ENCODE peak calls at places on chromosome 1, in eight cellular contexts. J is RWPE1; M is T follicular helper cell; I is NCI-H1436; H is stimulated activated CD4-positive, alpha-beta T cell treated with anti-CD3 and anti-CD28 coated beads, TNF-alpha, amount 100 ng/mL, for 24 hours; V is dorsolateral prefrontal cortex; R is activated CD8-positive, alpha-beta memory T cell treated with anti-CD3 and anti-CD28 coated beads, Interleukin-2, amount 50 U/mL, for 4 hours; Q is left kidney. C is an unnamed sample.

GRCh38 chr1:193031431-193031830 is 27.7 kb downstream of the UCHL5 start:
- DNase-seq in J (peak), M (no peak), I (no peak), H (no peak), V (no peak), R (no peak), Q (peak), C (no peak)

GRCh38 chr1:65149391-65149729 is 1.4 kb downstream of the AK4 start:
- DNase-seq in J (no peak), M (no peak), I (no peak), H (no peak), V (no peak), R (no peak), Q (no peak), C (peak)

GRCh38 chr1:29569971-29570634 is 333.8 kb downstream of the PTPRU start:
- DNase-seq in J (peak), M (no peak), I (no peak), H (no peak), V (no peak), R (no peak), Q (no peak), C (no peak)

GRCh38 chr1:234755449-234755863 is 145.5 kb upstream of the IRF2BP2 start:
- DNase-seq in J (no peak), M (no peak), I (peak), H (no peak), V (peak), R (no peak), Q (no peak), C (peak)

GRCh38 chr1:5423109-5423508 is 569.1 kb downstream of the NPHP4 start:
- DNase-seq in J (peak), M (peak), I (no peak), H (peak), V (no peak), R (peak), Q (peak), C (peak)

GRCh38 chr1:166197141-166197540 is 30.3 kb upstream of the FAM78B start:
- DNase-seq in J (no peak), M (no peak), I (no peak), H (no peak), V (no peak), R (no peak), Q (no peak), C (no peak)

GRCh38 chr1:30955448-30956015 is 47.0 kb upstream of the SDC3 start:
- DNase-seq in J (no peak), M (no peak), I (no peak), H (no peak), V (no peak), R (no peak), Q (no peak), C (no peak)

GRCh38 chr1:38938722-38939260 is 2.8 kb downstream of the RHBDL2 start:
- DNase-seq in J (no peak), M (no peak), I (no peak), H (no peak), V (no peak), R (no peak), Q (no peak), C (no peak)

GRCh38 chr1:145716641-145717061 is 2.6 kb upstream of the CD160 start:
- DNase-seq in J (no peak), M (no peak), I (no peak), H (no peak), V (no peak), R (no peak), Q (no peak), C (no peak)

GRCh38 chr1:239587066-239587465 is 200.7 kb downstream of the CHRM3 start:
- DNase-seq in J (no peak), M (no peak), I (no peak), H (no peak), V (no peak), R (peak), Q (no peak), C (no peak)

GRCh38 chr1:191993549-191993948 is 164.7 kb upstream of the RGS18 start:
- DNase-seq in J (no peak), M (no peak), I (no peak), H (no peak), V (no peak), R (no peak), Q (peak), C (peak)

GRCh38 chr1:227797612-227798011 is 17.9 kb upstream of the PRSS38 start:
- DNase-seq in J (no peak), M (no peak), I (no peak), H (no peak), V (no peak), R (no peak), Q (peak), C (no peak)

GRCh38 chr1:160206421-160207117 is 1.4 kb downstream of the PEA15 start:
- DNase-seq in J (peak), M (no peak), I (no peak), H (no peak), V (no peak), R (no peak), Q (no peak), C (peak)

GRCh38 chr1:56831874-56832693 is 12.9 kb upstream of the FYB2 start:
- DNase-seq in J (peak), M (peak), I (peak), H (peak), V (peak), R (peak), Q (peak), C (peak)

GRCh38 chr1:245872475-245872874 is 634.6 kb downstream of the SMYD3 start:
- DNase-seq in J (no peak), M (no peak), I (no peak), H (no peak), V (no peak), R (no peak), Q (no peak), C (no peak)

GRCh38 chr1:83860506-83861221 is 138.3 kb downstream of the TTLL7 start:
- DNase-seq in J (peak), M (peak), I (peak), H (peak), V (peak), R (peak), Q (peak), C (no peak)

GRCh38 chr1:98099501-98099900 is 178.7 kb upstream of the DPYD start:
- DNase-seq in J (no peak), M (no peak), I (no peak), H (no peak), V (no peak), R (no peak), Q (no peak), C (no peak)

GRCh38 chr1:23799570-23800395 is 771 bp downstream of the GALE start:
- DNase-seq in J (peak), M (no peak), I (no peak), H (no peak), V (no peak), R (no peak), Q (peak), C (peak)

GRCh38 chr1:78658901-78659300 is 9.3 kb downstream of the IFI44 start:
- DNase-seq in J (no peak), M (no peak), I (no peak), H (no peak), V (no peak), R (no peak), Q (peak), C (no peak)